ENCODE peak calls at places on chromosomes 4 and X, in eight cellular contexts. F is neuronal stem cell; P is ovary; O is neural progenitor cell; R is naive thymus-derived CD4-positive, alpha-beta T cell; D is NB4; Q is breast epithelium; U is astrocyte. W is an unnamed sample.

GRCh38 chr4:139824882-139825522 is 159.4 kb downstream of the MGST2 start:
- DNase-seq in F (no peak), P (no peak), O (peak; percentile 36), R (no peak), D (no peak), Q (no peak), U (no peak), W (no peak)

GRCh38 chr4:51835079-51835478 is 7.9 kb upstream of the DCUN1D4 start:
- DNase-seq in F (no peak), P (no peak), O (no peak), R (no peak), D (no peak), Q (no peak), U (no peak), W (no peak)

GRCh38 chrX:21376636-21377035 is 2.4 kb downstream of the CNKSR2 start:
- DNase-seq in F (no peak), P (no peak), O (no peak), R (no peak), D (no peak), Q (no peak), U (no peak), W (no peak)

GRCh38 chrX:70411475-70411874 is 11.6 kb upstream of the GDPD2 start:
- DNase-seq in F (no peak), P (no peak), O (no peak), R (no peak), D (peak; percentile 16), Q (no peak), U (no peak), W (no peak)

GRCh38 chrX:98956014-98956413 is 1454.1 kb downstream of the PCDH19 start:
- DNase-seq in F (no peak), P (no peak), O (peak; percentile 7), R (no peak), D (peak; percentile 4), Q (no peak), U (no peak), W (no peak)

GRCh38 chrX:45769919-45770582 is 569.4 kb upstream of the DIPK2B start:
- DNase-seq in F (no peak), P (peak; percentile 79), O (peak; percentile 26), R (no peak), D (peak; percentile 91), Q (peak; percentile 79), U (peak; percentile 93), W (no peak)

GRCh38 chrX:10681167-10681566 is 60.8 kb upstream of the MID1 start:
- DNase-seq in F (no peak), P (no peak), O (no peak), R (no peak), D (no peak), Q (no peak), U (no peak), W (no peak)

GRCh38 chr4:147530723-147531122 is 49.8 kb downstream of the EDNRA start:
- DNase-seq in F (no peak), P (no peak), O (no peak), R (no peak), D (no peak), Q (no peak), U (no peak), W (no peak)

GRCh38 chrX:117990438-117990837 is 126.2 kb downstream of the KLHL13 start:
- DNase-seq in F (no peak), P (no peak), O (no peak), R (no peak), D (no peak), Q (no peak), U (peak; percentile 71), W (no peak)

GRCh38 chrX:15143050-15143824 is 126.6 kb downstream of the ASB9 start:
- DNase-seq in F (peak; percentile 14), P (peak; percentile 31), O (peak; percentile 54), R (no peak), D (peak; percentile 43), Q (peak; percentile 28), U (peak; percentile 8), W (peak; percentile 41)

GRCh38 chr4:152259866-152260265 is 276.0 kb downstream of the FBXW7 start:
- DNase-seq in F (no peak), P (no peak), O (no peak), R (no peak), D (no peak), Q (no peak), U (peak; percentile 91), W (no peak)

GRCh38 chrX:39150210-39150609 is 349.0 kb downstream of the MID1IP1 start:
- DNase-seq in F (no peak), P (no peak), O (no peak), R (no peak), D (no peak), Q (no peak), U (no peak), W (no peak)

DNA sequence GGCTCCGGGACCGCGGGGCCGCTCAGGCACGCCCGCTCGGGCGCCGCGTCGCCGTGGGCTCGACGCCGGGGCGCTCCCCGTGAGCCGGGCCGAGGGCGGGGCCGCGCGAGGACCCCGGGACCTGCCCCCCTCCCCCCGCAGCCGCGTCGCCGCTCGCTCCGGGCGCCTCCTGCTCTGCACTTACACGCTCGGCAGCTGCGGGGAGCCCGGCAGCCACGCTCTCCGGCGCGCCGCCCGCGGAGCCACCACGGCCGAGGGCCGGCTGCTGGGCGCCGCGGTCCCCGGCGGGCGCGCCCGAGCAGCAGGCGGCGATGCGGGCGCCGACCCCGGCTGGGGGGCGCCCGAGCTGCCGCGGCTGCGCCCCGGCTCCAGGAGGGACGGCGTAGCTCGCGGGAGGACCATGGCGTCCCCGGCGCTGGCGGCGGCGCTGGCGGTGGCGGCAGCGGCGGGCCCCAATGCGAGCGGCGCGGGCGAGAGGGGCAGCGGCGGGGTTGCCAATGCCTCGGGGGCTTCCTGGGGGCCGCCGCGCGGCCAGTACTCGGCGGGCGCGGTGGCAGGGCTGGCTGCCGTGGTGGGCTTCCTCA is at the start of gene ADRA2C:
- DNase-seq in F (peak; percentile 24), P (no peak), O (peak; percentile 68), R (no peak), D (no peak), Q (no peak), U (no peak), W (no peak)
- H3K4me3 ChIP-seq in F (peak within 1 kb of the TSS; percentile 80), P (peak within 1 kb of the TSS; percentile 32), O (peak within 1 kb of the TSS; percentile 41), R (no peak within 1 kb of the TSS), D (no peak within 1 kb of the TSS), Q (peak within 1 kb of the TSS; percentile 60), U (no peak within 1 kb of the TSS), W (no peak within 1 kb of the TSS)

DNA sequence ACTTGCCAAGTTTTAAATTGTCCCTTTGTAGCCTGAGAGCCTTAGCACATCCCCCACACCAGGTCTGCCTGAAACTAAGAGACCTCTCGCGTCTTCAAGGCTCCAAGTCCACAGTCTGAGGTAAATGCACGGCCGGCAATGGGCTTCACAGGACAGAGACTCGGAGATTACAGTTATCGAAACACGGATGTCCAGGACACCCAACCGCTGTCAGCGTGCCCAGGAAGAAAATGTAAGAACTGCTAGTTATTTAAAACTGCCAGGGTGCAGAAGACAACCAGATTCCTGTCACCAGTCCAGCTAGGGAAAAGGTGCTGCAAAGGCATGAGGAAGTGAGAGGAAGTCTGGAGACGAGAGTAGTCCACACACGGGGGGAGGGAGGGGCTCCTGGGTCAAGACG is 28.9 kb downstream of the ZNF827 start:
- DNase-seq in F (no peak), P (no peak), O (no peak), R (no peak), D (no peak), Q (peak; percentile 24), U (no peak), W (no peak)
- H3K4me3 ChIP-seq in F (no peak overlapping the region), P (peak overlapping the region; percentile 42), O (no peak overlapping the region), R (no peak overlapping the region), D (no peak overlapping the region), Q (peak overlapping the region; percentile 58), U (no peak overlapping the region), W (no peak overlapping the region)

DNA sequence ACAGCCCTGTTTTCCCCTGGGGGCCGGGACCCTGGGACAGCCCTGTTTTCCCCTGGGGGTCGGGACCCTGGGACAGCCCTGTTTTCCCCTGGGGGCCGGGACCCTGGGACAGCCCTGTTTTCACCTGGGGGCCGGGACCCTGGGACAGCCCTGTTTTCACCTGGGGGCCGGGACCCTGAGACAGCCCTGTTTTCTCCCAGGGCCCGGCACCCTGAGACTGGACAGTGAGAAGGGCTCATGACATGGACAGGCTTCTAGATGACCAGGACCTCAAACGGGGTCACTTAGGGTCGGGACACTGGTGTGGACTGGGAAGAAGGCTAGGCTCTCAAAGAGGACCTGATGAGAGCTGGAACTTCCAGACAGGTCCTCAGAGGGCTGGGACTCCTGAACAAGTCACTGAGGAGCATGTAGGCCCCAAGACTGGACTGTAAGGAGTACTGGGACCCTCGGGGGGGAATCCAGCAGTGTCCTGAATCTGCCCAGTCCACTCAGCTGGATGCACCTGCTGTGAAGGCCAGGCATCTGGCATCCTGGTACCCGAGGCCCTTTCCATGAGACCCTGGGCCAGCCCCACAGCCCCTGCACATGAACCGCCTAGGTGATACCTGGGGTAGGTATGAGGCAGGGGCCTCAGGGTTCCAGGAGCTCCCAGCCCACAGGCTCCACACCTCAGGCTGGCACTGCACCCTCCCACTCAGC is 2.4 kb downstream of the PCGF3 start:
- DNase-seq in F (no peak), P (no peak), O (no peak), R (no peak), D (no peak), Q (no peak), U (no peak), W (no peak)
- H3K4me3 ChIP-seq in F (no peak overlapping the region), P (no peak overlapping the region), O (peak overlapping the region; percentile 6), R (no peak overlapping the region), D (no peak overlapping the region), Q (peak overlapping the region; percentile 39), U (no peak overlapping the region), W (peak overlapping the region; percentile 40)

DNA sequence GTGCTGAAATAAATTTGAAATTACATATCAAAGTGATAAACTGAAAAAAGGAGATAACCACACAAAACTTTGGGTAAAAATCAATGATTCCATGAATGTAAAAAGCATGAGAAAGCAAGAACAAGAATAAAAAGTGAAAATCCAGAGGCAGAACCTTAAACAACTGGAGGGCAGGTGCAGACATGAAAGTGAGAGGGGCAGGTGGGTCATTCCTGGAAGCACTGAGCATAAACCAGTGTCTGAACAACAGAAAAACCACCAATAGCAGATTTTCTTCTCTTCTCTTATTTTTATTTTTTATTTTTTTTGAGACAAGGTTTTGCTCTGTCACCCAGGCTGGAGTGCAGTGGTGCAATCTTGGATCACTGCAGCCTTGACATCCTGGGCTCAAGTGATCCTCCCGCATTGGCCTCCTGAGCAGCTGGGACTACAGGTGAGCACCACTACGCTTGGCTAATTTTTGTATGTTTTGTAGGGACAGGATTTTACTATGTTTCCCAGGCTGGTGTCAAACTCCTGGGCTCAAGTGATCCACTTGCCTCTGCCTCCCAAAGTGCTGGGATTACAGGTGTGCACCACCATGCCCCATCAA is 46.8 kb upstream of the GPR78 start:
- DNase-seq in F (no peak), P (no peak), O (no peak), R (no peak), D (no peak), Q (no peak), U (no peak), W (no peak)
- H3K4me3 ChIP-seq in F (no peak overlapping the region), P (no peak overlapping the region), O (no peak overlapping the region), R (no peak overlapping the region), D (no peak overlapping the region), Q (no peak overlapping the region), U (no peak overlapping the region), W (no peak overlapping the region)

DNA sequence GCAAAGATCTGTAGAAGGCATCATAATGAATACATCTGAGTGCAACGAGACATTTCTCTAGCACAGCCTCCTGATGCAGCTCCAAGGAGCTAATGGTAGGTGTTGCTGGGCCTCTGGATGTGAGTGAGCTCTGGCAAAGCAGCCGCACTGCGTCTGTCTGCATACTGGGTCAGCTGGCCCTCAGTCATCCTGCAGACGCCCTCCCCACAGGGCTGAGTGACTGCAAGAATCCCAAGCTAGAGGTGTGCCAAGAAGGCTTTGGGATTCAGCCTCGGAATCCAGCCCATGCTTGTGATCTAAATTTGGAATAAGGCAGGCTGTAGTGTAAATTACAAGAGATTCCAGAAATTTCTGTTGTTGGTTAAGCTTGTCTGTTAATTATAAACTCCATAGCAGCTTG is 18.5 kb downstream of the HERC3 start:
- DNase-seq in F (no peak), P (no peak), O (no peak), R (no peak), D (no peak), Q (no peak), U (peak; percentile 91), W (no peak)
- H3K4me3 ChIP-seq in F (no peak overlapping the region), P (no peak overlapping the region), O (no peak overlapping the region), R (no peak overlapping the region), D (no peak overlapping the region), Q (no peak overlapping the region), U (no peak overlapping the region), W (no peak overlapping the region)

W was measured in DND-41.